ENCODE peak calls at places on chromosomes 11 and 22, in six cellular contexts. C is ovary, L is uterus, F is transverse colon, I is body of pancreas, O is A549. Y is an unnamed sample.

GRCh38 chr11:120500414-120500936 is 11.1 kb upstream of the GRIK4 start:
- DNase-seq in C (no peak), L (no peak), F (no peak), I (peak; percentile 9), O (no peak), Y (peak; percentile 32)

GRCh38 chr22:36164621-36165020 is 4.1 kb upstream of the APOL3 start:
- DNase-seq in C (no peak), L (no peak), F (no peak), I (no peak), O (no peak), Y (no peak)

GRCh38 chr11:96817488-96817887 is 427.7 kb downstream of the JRKL start:
- DNase-seq in C (no peak), L (no peak), F (no peak), I (no peak), O (no peak), Y (no peak)

GRCh38 chr11:7637447-7638157 is 35.7 kb downstream of the CYB5R2 start:
- DNase-seq in C (no peak), L (peak; percentile 70), F (no peak), I (no peak), O (no peak), Y (peak; percentile 37)

GRCh38 chr11:77611921-77612320 is 22.2 kb downstream of the AQP11 start:
- DNase-seq in C (no peak), L (no peak), F (no peak), I (no peak), O (no peak), Y (no peak)

GRCh38 chr11:73480677-73481076 is 104.5 kb downstream of the RELT start:
- DNase-seq in C (no peak), L (no peak), F (no peak), I (no peak), O (no peak), Y (no peak)

GRCh38 chr11:22780914-22781593 is 48.5 kb downstream of the SVIP start:
- DNase-seq in C (no peak), L (no peak), F (no peak), I (no peak), O (no peak), Y (no peak)

GRCh38 chr11:125591659-125592304 is 870 bp upstream of the STT3A start:
- DNase-seq in C (peak; percentile 68), L (peak; percentile 43), F (peak; percentile 37), I (peak; percentile 27), O (no peak), Y (peak; percentile 65)

GRCh38 chr11:120344302-120345004 is 8.2 kb downstream of the ARHGEF12 start:
- DNase-seq in C (no peak), L (no peak), F (peak; percentile 18), I (no peak), O (no peak), Y (no peak)

GRCh38 chr11:8867035-8867434 is 44.0 kb upstream of the AKIP1 start:
- DNase-seq in C (no peak), L (no peak), F (no peak), I (no peak), O (no peak), Y (no peak)

GRCh38 chr22:40746428-40747220 is 67.3 kb downstream of the MCHR1 start:
- DNase-seq in C (no peak), L (no peak), F (no peak), I (no peak), O (no peak), Y (no peak)

GRCh38 chr22:40668611-40669390 is 10.5 kb upstream of the MCHR1 start:
- DNase-seq in C (no peak), L (no peak), F (no peak), I (no peak), O (peak; percentile 70), Y (no peak)

GRCh38 chr11:11842426-11843008 is 745 bp downstream of the USP47 start:
- DNase-seq in C (no peak), L (no peak), F (peak; percentile 75), I (peak; percentile 70), O (peak; percentile 76), Y (peak; percentile 49)

GRCh38 chr11:31802990-31803812 is 7.9 kb downstream of the PAX6 start:
- DNase-seq in C (no peak), L (no peak), F (no peak), I (no peak), O (no peak), Y (no peak)

GRCh38 chr11:12765428-12765827 is 91.2 kb downstream of the TEAD1 start:
- DNase-seq in C (peak; percentile 75), L (no peak), F (no peak), I (peak; percentile 40), O (no peak), Y (peak; percentile 57)

GRCh38 chr11:102608699-102609098 is 16.4 kb downstream of the MMP20 start:
- DNase-seq in C (no peak), L (no peak), F (no peak), I (no peak), O (no peak), Y (no peak)

GRCh38 chr11:135006800-135007199 is 594.8 kb upstream of the B3GAT1 start:
- DNase-seq in C (no peak), L (no peak), F (no peak), I (no peak), O (no peak), Y (no peak)

GRCh38 chr11:115803341-115803740 is 299.1 kb upstream of the CADM1 start:
- DNase-seq in C (no peak), L (no peak), F (no peak), I (no peak), O (no peak), Y (no peak)

GRCh38 chr11:705646-706438 is at the start of gene EPS8L2:
- DNase-seq in C (peak; percentile 67), L (no peak), F (peak; percentile 89), I (peak; percentile 75), O (peak; percentile 56), Y (peak; percentile 67)

GRCh38 chr11:83195176-83195531 is 1.6 kb downstream of the ANKRD42 start:
- DNase-seq in C (no peak), L (no peak), F (no peak), I (no peak), O (no peak), Y (no peak)

GRCh38 chr11:106461839-106462545 is 384.5 kb downstream of the AASDHPPT start:
- DNase-seq in C (no peak), L (no peak), F (no peak), I (no peak), O (peak; percentile 28), Y (no peak)

GRCh38 chr11:116173946-116174911 is 598.6 kb downstream of the BUD13 start:
- DNase-seq in C (no peak), L (no peak), F (no peak), I (no peak), O (no peak), Y (no peak)

GRCh38 chr11:36744375-36745168 is 146.5 kb upstream of the RAG2 start:
- DNase-seq in C (peak; percentile 71), L (peak; percentile 23), F (peak; percentile 73), I (peak; percentile 85), O (peak; percentile 73), Y (peak; percentile 83)

GRCh38 chr22:30304495-30305244 is 15.4 kb upstream of the CASTOR1 start:
- DNase-seq in C (no peak), L (no peak), F (peak; percentile 63), I (peak; percentile 49), O (no peak), Y (no peak)

GRCh38 chr11:61832207-61832606 is 4.1 kb downstream of the FADS2 start:
- DNase-seq in C (no peak), L (no peak), F (no peak), I (no peak), O (no peak), Y (no peak)

GRCh38 chr11:61832758-61833157 is 4.7 kb downstream of the FADS2 start:
- DNase-seq in C (no peak), L (no peak), F (no peak), I (no peak), O (no peak), Y (peak; percentile 36)

GRCh38 chr11:61834278-61835004 is 6.3 kb downstream of the FADS2 start:
- DNase-seq in C (peak; percentile 60), L (peak; percentile 64), F (no peak), I (no peak), O (no peak), Y (peak; percentile 74)

GRCh38 chr11:61833478-61833877 is 5.4 kb downstream of the FADS2 start:
- DNase-seq in C (no peak), L (no peak), F (no peak), I (no peak), O (no peak), Y (no peak)

DNA sequence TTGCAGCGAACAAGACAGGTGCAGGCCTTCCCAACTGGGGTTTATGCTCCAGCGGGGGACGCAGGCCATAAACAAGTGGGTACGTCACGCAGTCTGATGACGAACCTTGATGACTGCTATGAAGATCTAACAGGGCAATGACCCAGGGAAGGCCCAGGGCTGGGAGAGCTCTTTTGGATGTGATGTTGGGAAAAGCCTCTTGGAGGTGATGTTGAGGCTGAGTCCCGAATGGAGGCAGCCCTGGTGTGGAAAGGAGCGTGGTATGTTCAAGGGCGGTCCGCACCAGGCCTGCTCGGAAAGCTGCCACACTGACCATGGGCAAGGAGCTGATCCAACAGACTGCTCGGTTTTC is 5.8 kb downstream of the FADS2 start:
- DNase-seq in C (no peak), L (no peak), F (no peak), I (no peak), O (no peak), Y (no peak)
- TF ChIP-seq CTCF in C (no peak), L (no peak), F (no peak), I (no peak), O (no peak), Y (no peak)

GRCh38 chr11:33773399-33774355 is 643 bp downstream of the FBXO3 start:
- DNase-seq in C (no peak), L (no peak), F (no peak), I (peak; percentile 19), O (no peak), Y (no peak)

GRCh38 chr11:33772300-33772699 is 2.0 kb downstream of the FBXO3 start:
- DNase-seq in C (no peak), L (no peak), F (no peak), I (peak; percentile 27), O (peak; percentile 25), Y (no peak)

GRCh38 chr11:33775832-33776231 is 1.5 kb upstream of the FBXO3 start:
- DNase-seq in C (no peak), L (no peak), F (no peak), I (no peak), O (no peak), Y (no peak)

GRCh38 chr11:33775064-33775807 is 916 bp upstream of the FBXO3 start:
- DNase-seq in C (no peak), L (no peak), F (no peak), I (no peak), O (no peak), Y (no peak)

GRCh38 chr11:33774356-33775063 is at the start of gene FBXO3:
- DNase-seq in C (peak; percentile 94), L (peak; percentile 88), F (peak; percentile 91), I (peak; percentile 95), O (peak; percentile 79), Y (peak; percentile 90)
- TF ChIP-seq POLR2A in C (no peak), L (no peak), F (peak; percentile 50), I (peak; percentile 68), O (peak; percentile 80), Y (no peak)

GRCh38 chr22:23894710-23895598 is 771 bp downstream of the MIF start:
- DNase-seq in C (peak; percentile 89), L (peak; percentile 78), F (peak; percentile 86), I (peak; percentile 88), O (peak; percentile 85), Y (peak; percentile 65)
- H3K4me1 ChIP-seq in C (peaks cover 17% of the 10 kb centered on the region), L (no peaks in the 10 kb centered on the region), F (peaks cover 21% of the 10 kb centered on the region), I (peaks cover 34% of the 10 kb centered on the region), O (peaks cover 28% of the 10 kb centered on the region), Y (peaks cover 21% of the 10 kb centered on the region)

DNA sequence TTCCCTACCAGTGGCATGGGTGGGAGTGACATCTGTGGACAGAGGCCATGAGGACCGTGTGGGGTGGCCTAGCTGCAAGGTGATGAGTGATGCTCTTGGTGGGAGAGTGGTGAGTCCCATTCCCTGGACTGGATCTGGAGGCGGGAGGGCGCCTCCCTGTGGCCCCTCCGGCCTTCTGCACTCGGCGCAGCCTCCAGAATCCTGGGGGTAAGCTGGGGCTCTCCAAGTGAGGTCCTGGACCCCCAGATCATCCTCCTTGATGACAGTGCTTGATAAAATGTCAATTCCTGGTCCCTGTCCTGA is 32.3 kb upstream of the PRR5 start:
- DNase-seq in C (no peak), L (no peak), F (no peak), I (no peak), O (peak; percentile 41), Y (no peak)
- TF ChIP-seq CTCF in C (no peak), L (no peak), F (no peak), I (no peak), O (peak; percentile 21), Y (no peak)

Y was measured in heart left ventricle.